ENCODE peak calls at places on chromosomes 3 and 15, in four cellular contexts. G is prostate gland, Y is esophagus squamous epithelium, A is breast epithelium. Z is an unnamed sample.

GRCh38 chr3:118991775-118992174 is 42.9 kb downstream of the IGSF11 start:
- DNase-seq in G (no peak), Y (no peak), A (no peak), Z (no peak)

GRCh38 chr3:65619391-65620298 is 419.1 kb downstream of the MAGI1 start:
- DNase-seq in G (no peak), Y (no peak), A (no peak), Z (no peak)

GRCh38 chr3:150765949-150766720 is 3.2 kb upstream of the SIAH2 start:
- DNase-seq in G (no peak), Y (no peak), A (no peak), Z (no peak)

GRCh38 chr15:31867536-31868442 is 162.5 kb upstream of the CHRNA7 start:
- DNase-seq in G (peak; percentile 29), Y (no peak), A (no peak), Z (no peak)

GRCh38 chr3:108271626-108272025 is 24.7 kb upstream of the HHLA2 start:
- DNase-seq in G (no peak), Y (no peak), A (no peak), Z (no peak)

GRCh38 chr15:77070180-77070499 is 769 bp downstream of the TSPAN3 start:
- DNase-seq in G (no peak), Y (no peak), A (no peak), Z (no peak)

GRCh38 chr3:89278305-89278704 is 170.9 kb downstream of the EPHA3 start:
- DNase-seq in G (no peak), Y (no peak), A (no peak), Z (no peak)

GRCh38 chr15:73704869-73705645 is 20.9 kb downstream of the CD276 start:
- DNase-seq in G (peak; percentile 46), Y (peak; percentile 2), A (no peak), Z (no peak)

GRCh38 chr15:80861776-80862175 is 82.6 kb downstream of the CEMIP start:
- DNase-seq in G (no peak), Y (no peak), A (no peak), Z (no peak)

GRCh38 chr15:80615783-80616391 is 79.2 kb upstream of the ABHD17C start:
- DNase-seq in G (peak; percentile 83), Y (no peak), A (peak; percentile 71), Z (no peak)

GRCh38 chr3:165641569-165642310 is 195.5 kb downstream of the BCHE start:
- DNase-seq in G (no peak), Y (no peak), A (no peak), Z (no peak)

GRCh38 chr3:197753263-197753662 is 3.6 kb downstream of the FYTTD1 start:
- DNase-seq in G (no peak), Y (no peak), A (no peak), Z (no peak)

GRCh38 chr3:9468460-9468859 is 71.0 kb downstream of the SETD5 start:
- DNase-seq in G (no peak), Y (no peak), A (no peak), Z (no peak)

GRCh38 chr3:126130081-126130855 is 46.3 kb upstream of the SLC41A3 start:
- DNase-seq in G (no peak), Y (no peak), A (no peak), Z (no peak)

GRCh38 chr3:14148041-14148985 is 23.5 kb downstream of the TMEM43 start:
- DNase-seq in G (no peak), Y (no peak), A (no peak), Z (no peak)

GRCh38 chr15:80957556-80957955 is 32.1 kb downstream of the MESD start:
- DNase-seq in G (no peak), Y (no peak), A (no peak), Z (no peak)

GRCh38 chr3:52038227-52038626 is 18.1 kb downstream of the DUSP7 start:
- DNase-seq in G (no peak), Y (no peak), A (no peak), Z (no peak)

GRCh38 chr3:157618075-157618760 is 115.0 kb upstream of the VEPH1 start:
- DNase-seq in G (no peak), Y (no peak), A (no peak), Z (no peak)

GRCh38 chr15:89307046-89307587 is 27.5 kb downstream of the POLG start:
- DNase-seq in G (no peak), Y (no peak), A (no peak), Z (no peak)

GRCh38 chr15:81899730-81900129 is 146.1 kb downstream of the MEX3B start:
- DNase-seq in G (no peak), Y (no peak), A (no peak), Z (no peak)

GRCh38 chr15:70375006-70375409 is 277.3 kb upstream of the TLE3 start:
- DNase-seq in G (peak; percentile 73), Y (no peak), A (peak; percentile 86), Z (peak; percentile 31)

GRCh38 chr3:138768946-138769345 is 65.8 kb downstream of the PIK3CB start:
- DNase-seq in G (no peak), Y (no peak), A (no peak), Z (no peak)

GRCh38 chr3:123750209-123750608 is 133.9 kb downstream of the MYLK start:
- DNase-seq in G (no peak), Y (no peak), A (no peak), Z (no peak)

GRCh38 chr15:61916104-61916503 is 144.1 kb downstream of the VPS13C start:
- DNase-seq in G (no peak), Y (no peak), A (no peak), Z (no peak)

DNA sequence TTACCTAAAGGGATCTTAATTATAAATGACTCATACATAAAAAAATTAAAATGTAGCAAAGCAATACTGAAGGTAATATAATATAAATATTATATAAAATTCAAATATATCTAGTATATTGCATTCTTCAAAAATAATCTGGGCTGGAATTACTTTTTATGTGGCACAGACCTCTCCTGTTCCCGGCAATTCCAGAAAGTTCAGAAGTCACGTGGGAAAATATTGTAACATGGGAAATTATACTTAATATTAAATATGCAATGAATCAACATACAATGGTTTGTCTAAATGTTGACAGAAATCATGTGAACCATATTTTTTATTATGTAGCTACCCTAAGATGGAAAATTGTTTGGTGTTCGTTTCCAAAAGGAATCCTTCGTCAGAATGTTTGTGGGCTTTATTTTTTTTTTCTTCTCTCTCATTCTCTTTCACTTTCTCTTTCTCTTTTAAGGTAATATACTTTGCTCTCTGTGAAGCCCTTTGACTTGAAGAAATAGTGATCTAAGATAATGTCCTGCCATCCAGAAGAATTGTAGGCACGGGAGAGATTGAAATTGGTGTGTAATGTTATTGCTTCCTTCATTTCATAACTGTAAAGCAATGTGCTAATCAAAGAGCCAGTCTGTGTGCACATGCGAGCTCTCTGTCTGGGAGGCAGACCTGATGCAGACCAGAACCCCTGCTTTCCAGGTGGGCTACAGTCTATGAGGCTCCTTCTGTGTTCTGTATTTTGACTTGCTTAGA is 559.4 kb downstream of the NR2F2 start:
- DNase-seq in G (no peak), Y (no peak), A (no peak), Z (no peak)
- H3K4me3 ChIP-seq in G (peak overlapping the region; percentile 4), Y (peak overlapping the region; percentile 63), A (peak overlapping the region; percentile 24), Z (peak overlapping the region; percentile 43)

GRCh38 chr15:63016234-63016633 is 26.3 kb upstream of the TPM1 start:
- DNase-seq in G (no peak), Y (no peak), A (no peak), Z (no peak)
- TF ChIP-seq CTCF in G (no peak), Y (no peak), A (no peak), Z (no peak)

GRCh38 chr15:28153492-28154119 is 54.5 kb upstream of the OCA2 start:
- DNase-seq in G (no peak), Y (no peak), A (no peak), Z (no peak)

DNA sequence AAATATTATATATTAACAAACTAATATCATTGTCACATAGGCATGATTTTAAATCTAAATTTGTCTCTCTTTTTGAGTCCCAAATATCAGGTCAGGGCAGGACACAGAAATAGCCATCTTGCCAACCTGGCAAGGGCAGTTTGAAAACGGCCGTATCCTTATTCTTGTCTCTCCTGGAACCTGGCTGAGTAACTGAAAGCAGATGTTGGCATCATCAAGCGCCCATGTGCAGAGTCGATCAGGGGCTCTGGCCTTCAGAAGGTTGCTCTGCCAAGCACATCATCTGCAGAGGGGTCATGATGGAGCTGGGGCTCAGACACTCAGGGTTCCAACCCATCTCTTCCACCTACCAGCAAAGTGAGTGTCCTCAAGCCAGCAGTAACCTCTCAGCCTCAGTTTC is 55.2 kb upstream of the OCA2 start:
- DNase-seq in G (no peak), Y (no peak), A (no peak), Z (no peak)
- H3K9me3 ChIP-seq in G (no peaks in the 10 kb centered on the region), Y (no peaks in the 10 kb centered on the region), A (peaks cover 3% of the 10 kb centered on the region), Z (peaks cover 6% of the 10 kb centered on the region)

GRCh38 chr15:43977072-43977884 is 150.5 kb downstream of the WDR76 start:
- DNase-seq in G (no peak), Y (no peak), A (no peak), Z (no peak)
- H3K4me3 ChIP-seq in G (no peak overlapping the region), Y (no peak overlapping the region), A (no peak overlapping the region), Z (no peak overlapping the region)

GRCh38 chr3:45333549-45333948 is 54.8 kb upstream of the LARS2 start:
- DNase-seq in G (no peak), Y (no peak), A (no peak), Z (no peak)
- TF ChIP-seq CTCF in G (no peak), Y (no peak), A (no peak), Z (no peak)